ENCODE peak calls at places on chromosomes 1 and 21, in five cellular contexts. One of them, this sample, is unnamed.
A peak's percentile ranks its signal among the peaks of the same experiment; 100 is the strongest.

GRCh38 chr21:42062543-42063022 is 8.5 kb upstream of the UMODL1 start:
- DNase-seq in right cardiac atrium: peak; percentile 66
- DNase-seq in upper lobe of left lung: peak; percentile 72
- DNase-seq in uterus: no peak
- DNase-seq in MG63: no peak
- DNase-seq in this sample: no peak

GRCh38 chr1:248787430-248787829 is 31.9 kb upstream of the LYPD8 start:
- DNase-seq in MG63: no peak
- DNase-seq in right cardiac atrium: no peak
- DNase-seq in upper lobe of left lung: no peak
- DNase-seq in uterus: no peak
- DNase-seq in this sample: no peak

GRCh38 chr1:213984387-213985180 is 3.2 kb upstream of the PROX1 start:
- DNase-seq in right cardiac atrium: no peak
- DNase-seq in MG63: no peak
- DNase-seq in uterus: no peak
- DNase-seq in upper lobe of left lung: no peak
- DNase-seq in this sample: no peak

GRCh38 chr21:44454747-44455523 is at the start of gene LRRC3:
- DNase-seq in upper lobe of left lung: peak; percentile 91
- DNase-seq in right cardiac atrium: peak; percentile 95
- DNase-seq in uterus: peak; percentile 70
- DNase-seq in MG63: peak; percentile 87
- DNase-seq in this sample: peak; percentile 99

GRCh38 chr1:69077633-69078032 is 490.1 kb upstream of the LRRC7 start:
- DNase-seq in right cardiac atrium: no peak
- DNase-seq in MG63: no peak
- DNase-seq in upper lobe of left lung: no peak
- DNase-seq in uterus: no peak
- DNase-seq in this sample: no peak

GRCh38 chr1:201326710-201327109 is 43.4 kb downstream of the PKP1 start:
- DNase-seq in upper lobe of left lung: no peak
- DNase-seq in right cardiac atrium: no peak
- DNase-seq in MG63: no peak
- DNase-seq in uterus: no peak
- DNase-seq in this sample: no peak

GRCh38 chr1:225526878-225527277 is 99.0 kb upstream of the LBR start:
- DNase-seq in MG63: peak; percentile 39
- DNase-seq in right cardiac atrium: no peak
- DNase-seq in upper lobe of left lung: no peak
- DNase-seq in uterus: no peak
- DNase-seq in this sample: no peak

GRCh38 chr21:39392981-39393380 is 44.1 kb upstream of the HMGN1 start:
- DNase-seq in uterus: no peak
- DNase-seq in right cardiac atrium: no peak
- DNase-seq in upper lobe of left lung: no peak
- DNase-seq in MG63: no peak
- DNase-seq in this sample: no peak

GRCh38 chr1:201463071-201463552 is 5.9 kb downstream of the PHLDA3 start:
- DNase-seq in MG63: peak; percentile 78
- DNase-seq in upper lobe of left lung: peak; percentile 57
- DNase-seq in uterus: no peak
- DNase-seq in right cardiac atrium: no peak
- DNase-seq in this sample: peak; percentile 17

GRCh38 chr1:90784186-90784847 is 67.2 kb upstream of the BARHL2 start:
- DNase-seq in right cardiac atrium: no peak
- DNase-seq in MG63: no peak
- DNase-seq in uterus: no peak
- DNase-seq in upper lobe of left lung: no peak
- DNase-seq in this sample: no peak

GRCh38 chr21:46388206-46388880 is 64.4 kb downstream of the PCNT start:
- DNase-seq in MG63: no peak
- DNase-seq in uterus: no peak
- DNase-seq in right cardiac atrium: no peak
- DNase-seq in upper lobe of left lung: no peak
- DNase-seq in this sample: no peak

GRCh38 chr1:246117066-246117791 is 389.9 kb downstream of the SMYD3 start:
- DNase-seq in upper lobe of left lung: peak; percentile 31
- DNase-seq in MG63: peak; percentile 9
- DNase-seq in right cardiac atrium: no peak
- DNase-seq in uterus: no peak
- DNase-seq in this sample: peak; percentile 61

GRCh38 chr1:8116892-8117262 is 90.8 kb upstream of the ERRFI1 start:
- DNase-seq in uterus: peak; percentile 74
- DNase-seq in upper lobe of left lung: peak; percentile 72
- DNase-seq in right cardiac atrium: peak; percentile 86
- DNase-seq in MG63: peak; percentile 48
- DNase-seq in this sample: peak; percentile 61

GRCh38 chr1:18991585-18991984 is 35.1 kb upstream of the IFFO2 start:
- DNase-seq in upper lobe of left lung: no peak
- DNase-seq in right cardiac atrium: no peak
- DNase-seq in MG63: no peak
- DNase-seq in uterus: no peak
- DNase-seq in this sample: no peak

GRCh38 chr1:68347415-68347814 is 102.3 kb downstream of the RPE65 start:
- DNase-seq in MG63: no peak
- DNase-seq in uterus: no peak
- DNase-seq in upper lobe of left lung: peak; percentile 46
- DNase-seq in right cardiac atrium: peak; percentile 51
- DNase-seq in this sample: no peak

GRCh38 chr1:168689726-168690602 is 39.0 kb downstream of the DPT start:
- DNase-seq in right cardiac atrium: no peak
- DNase-seq in MG63: peak; percentile 70
- DNase-seq in upper lobe of left lung: peak; percentile 29
- DNase-seq in uterus: no peak
- DNase-seq in this sample: peak; percentile 66

GRCh38 chr1:207003216-207003615 is 29.3 kb downstream of the C1orf116 start:
- DNase-seq in uterus: no peak
- DNase-seq in upper lobe of left lung: no peak
- DNase-seq in MG63: no peak
- DNase-seq in right cardiac atrium: no peak
- DNase-seq in this sample: no peak

GRCh38 chr1:19038096-19038495 is 81.6 kb upstream of the IFFO2 start:
- DNase-seq in MG63: no peak
- DNase-seq in uterus: no peak
- DNase-seq in right cardiac atrium: peak; percentile 12
- DNase-seq in upper lobe of left lung: peak; percentile 72
- DNase-seq in this sample: no peak

DNA sequence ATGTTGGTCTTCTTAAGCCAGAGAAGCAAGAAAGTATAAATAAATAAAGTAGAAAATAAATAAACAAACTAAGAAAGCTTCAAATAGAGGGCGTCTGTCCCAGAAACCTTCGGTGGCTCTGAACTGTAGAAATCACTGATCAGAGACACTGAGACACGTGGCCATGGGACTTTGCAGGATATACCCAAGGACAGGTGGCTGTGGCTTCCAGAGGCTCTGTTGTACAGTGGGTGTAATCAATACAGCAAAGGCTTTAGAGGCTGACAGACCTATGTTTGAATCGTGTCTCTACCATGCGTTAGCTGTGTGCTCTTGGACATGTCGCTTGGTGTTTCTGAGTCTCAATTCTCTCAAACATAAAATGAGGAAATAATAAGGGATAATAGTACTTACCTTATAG is 41.0 kb upstream of the EPS15 start:
- DNase-seq in upper lobe of left lung: no peak
- DNase-seq in uterus: no peak
- DNase-seq in right cardiac atrium: no peak
- DNase-seq in MG63: no peak
- DNase-seq in this sample: no peak
- H3K27me3 ChIP-seq in upper lobe of left lung: no peaks in the 10 kb centered on the region
- H3K27me3 ChIP-seq in uterus: no peaks in the 10 kb centered on the region
- H3K27me3 ChIP-seq in right cardiac atrium: no peaks in the 10 kb centered on the region
- H3K27me3 ChIP-seq in MG63: no peaks in the 10 kb centered on the region
- H3K27me3 ChIP-seq in this sample: no peaks in the 10 kb centered on the region

GRCh38 chr1:203338335-203339036 is 12.4 kb downstream of the FMOD start:
- DNase-seq in right cardiac atrium: peak; percentile 74
- DNase-seq in uterus: peak; percentile 68
- DNase-seq in upper lobe of left lung: peak; percentile 79
- DNase-seq in MG63: peak; percentile 36
- DNase-seq in this sample: peak; percentile 81
- H3K27me3 ChIP-seq in right cardiac atrium: no peaks in the 10 kb centered on the region
- H3K27me3 ChIP-seq in uterus: no peaks in the 10 kb centered on the region
- H3K27me3 ChIP-seq in upper lobe of left lung: no peaks in the 10 kb centered on the region
- H3K27me3 ChIP-seq in MG63: peaks cover 17% of the 10 kb centered on the region
- H3K27me3 ChIP-seq in this sample: no peaks in the 10 kb centered on the region

DNA sequence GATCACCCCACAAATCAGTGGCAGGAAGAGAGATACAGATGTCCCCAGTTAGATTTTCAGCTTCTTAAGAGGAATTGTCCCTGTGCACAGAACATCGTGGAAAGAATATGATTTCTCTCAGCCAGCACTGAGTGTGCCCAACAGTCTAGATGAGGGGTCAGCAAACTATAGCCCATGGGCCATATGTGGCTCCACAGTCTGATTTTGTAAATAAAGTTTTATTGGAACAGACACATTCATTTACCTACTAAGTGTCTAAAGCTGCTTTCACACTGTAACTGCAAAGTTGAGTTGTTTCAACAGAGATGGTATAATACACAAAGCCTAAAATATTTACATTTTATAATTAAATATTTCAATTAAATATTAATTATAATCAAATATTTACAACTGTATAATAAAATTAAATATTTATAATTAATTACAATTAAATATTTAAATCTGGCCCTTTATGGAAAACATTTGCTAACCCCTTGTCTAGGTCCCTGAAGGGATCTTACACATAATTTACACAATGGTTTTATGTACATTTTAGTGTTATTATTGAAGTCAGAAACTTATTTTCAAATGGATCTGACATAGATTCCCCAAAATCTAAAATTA is 407.6 kb downstream of the PTPRU start:
- DNase-seq in uterus: no peak
- DNase-seq in right cardiac atrium: no peak
- DNase-seq in MG63: no peak
- DNase-seq in upper lobe of left lung: no peak
- DNase-seq in this sample: no peak
- H3K27me3 ChIP-seq in uterus: no peaks in the 10 kb centered on the region
- H3K27me3 ChIP-seq in right cardiac atrium: no peaks in the 10 kb centered on the region
- H3K27me3 ChIP-seq in MG63: no peaks in the 10 kb centered on the region
- H3K27me3 ChIP-seq in upper lobe of left lung: no peaks in the 10 kb centered on the region
- H3K27me3 ChIP-seq in this sample: peaks cover 5% of the 10 kb centered on the region

DNA sequence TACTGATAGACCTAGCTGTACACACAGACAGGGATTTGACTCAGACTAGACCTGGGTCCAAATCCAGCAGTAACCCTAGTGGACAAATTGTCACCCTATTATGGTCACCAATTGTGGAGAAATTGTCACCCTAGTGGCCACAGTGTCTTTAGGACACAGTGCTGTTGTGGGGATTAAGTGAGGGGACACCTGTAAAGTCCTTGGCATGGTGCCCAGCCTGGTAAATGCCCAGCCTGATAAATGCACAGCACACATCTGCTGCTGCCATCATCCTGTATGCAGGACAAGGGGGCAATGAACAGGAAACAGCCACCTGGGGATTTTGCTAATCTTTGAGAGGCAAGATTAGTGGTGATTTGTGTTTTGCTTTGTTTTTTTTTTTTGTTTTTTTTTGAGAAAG is 2.3 kb downstream of the TMEM61 start:
- DNase-seq in upper lobe of left lung: peak; percentile 17
- DNase-seq in uterus: peak; percentile 5
- DNase-seq in MG63: no peak
- DNase-seq in right cardiac atrium: no peak
- DNase-seq in this sample: no peak
- H3K27me3 ChIP-seq in upper lobe of left lung: no peaks in the 10 kb centered on the region
- H3K27me3 ChIP-seq in uterus: peaks cover 7% of the 10 kb centered on the region
- H3K27me3 ChIP-seq in MG63: no peaks in the 10 kb centered on the region
- H3K27me3 ChIP-seq in right cardiac atrium: no peaks in the 10 kb centered on the region
- H3K27me3 ChIP-seq in this sample: peaks cover 38% of the 10 kb centered on the region

DNA sequence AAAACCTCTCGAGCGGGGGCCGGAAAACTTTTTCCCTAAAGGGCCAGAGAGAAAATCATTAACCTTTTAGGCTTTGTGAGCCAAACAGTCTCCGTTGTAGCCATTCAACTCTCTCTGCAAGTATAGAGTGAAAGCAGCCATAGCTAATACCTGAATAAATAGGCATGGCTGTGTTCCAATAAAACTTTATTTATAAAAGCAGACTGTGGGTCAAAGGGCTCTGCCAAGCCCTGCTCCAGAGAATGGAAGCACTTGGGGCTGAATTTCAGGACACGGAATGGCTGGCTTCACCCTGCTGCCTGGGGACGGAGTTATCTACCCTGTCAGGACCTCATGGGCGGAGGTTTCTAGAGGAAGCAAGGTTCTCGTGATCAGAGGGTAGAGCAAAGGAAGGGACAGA is 92.7 kb downstream of the CASZ1 start:
- DNase-seq in upper lobe of left lung: no peak
- DNase-seq in uterus: no peak
- DNase-seq in right cardiac atrium: no peak
- DNase-seq in MG63: no peak
- DNase-seq in this sample: no peak
- H3K27me3 ChIP-seq in upper lobe of left lung: no peaks in the 10 kb centered on the region
- H3K27me3 ChIP-seq in uterus: no peaks in the 10 kb centered on the region
- H3K27me3 ChIP-seq in right cardiac atrium: no peaks in the 10 kb centered on the region
- H3K27me3 ChIP-seq in MG63: no peaks in the 10 kb centered on the region
- H3K27me3 ChIP-seq in this sample: peaks cover 21% of the 10 kb centered on the region

DNA sequence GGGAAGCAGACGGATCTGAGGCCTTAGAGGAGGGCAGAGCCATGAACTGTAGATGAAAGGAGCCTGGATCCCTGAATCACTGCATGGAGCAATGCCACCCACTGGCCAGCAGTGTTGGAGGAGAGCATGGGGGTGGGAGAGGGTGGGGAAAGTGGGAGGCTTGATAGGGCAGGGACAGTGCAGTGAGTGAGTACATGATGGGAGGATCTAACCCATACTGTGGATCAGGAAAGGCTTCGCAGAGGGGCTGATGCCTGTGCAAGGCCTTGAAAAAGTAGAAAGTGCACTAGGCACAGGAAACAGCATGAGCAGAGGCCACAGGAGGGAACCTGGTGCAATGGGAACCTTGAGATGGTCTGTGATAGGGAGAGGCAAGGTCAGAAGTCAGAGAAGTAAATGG is 391.9 kb downstream of the PTPRU start:
- DNase-seq in uterus: no peak
- DNase-seq in upper lobe of left lung: no peak
- DNase-seq in MG63: no peak
- DNase-seq in right cardiac atrium: no peak
- DNase-seq in this sample: no peak
- H3K27me3 ChIP-seq in uterus: no peaks in the 10 kb centered on the region
- H3K27me3 ChIP-seq in upper lobe of left lung: no peaks in the 10 kb centered on the region
- H3K27me3 ChIP-seq in MG63: no peaks in the 10 kb centered on the region
- H3K27me3 ChIP-seq in right cardiac atrium: no peaks in the 10 kb centered on the region
- H3K27me3 ChIP-seq in this sample: no peaks in the 10 kb centered on the region

GRCh38 chr1:65757531-65757930 is 35.2 kb upstream of the PDE4B start:
- DNase-seq in uterus: no peak
- DNase-seq in MG63: no peak
- DNase-seq in upper lobe of left lung: no peak
- DNase-seq in right cardiac atrium: no peak
- DNase-seq in this sample: no peak

GRCh38 chr1:65751961-65752360 is 40.7 kb upstream of the PDE4B start:
- DNase-seq in right cardiac atrium: no peak
- DNase-seq in uterus: no peak
- DNase-seq in MG63: no peak
- DNase-seq in upper lobe of left lung: no peak
- DNase-seq in this sample: no peak
- H3K27me3 ChIP-seq in right cardiac atrium: no peaks in the 10 kb centered on the region
- H3K27me3 ChIP-seq in uterus: no peaks in the 10 kb centered on the region
- H3K27me3 ChIP-seq in MG63: no peaks in the 10 kb centered on the region
- H3K27me3 ChIP-seq in upper lobe of left lung: no peaks in the 10 kb centered on the region
- H3K27me3 ChIP-seq in this sample: peaks cover 8% of the 10 kb centered on the region

GRCh38 chr1:26014179-26014578 is 7.4 kb upstream of the EXTL1 start:
- DNase-seq in MG63: no peak
- DNase-seq in upper lobe of left lung: no peak
- DNase-seq in uterus: no peak
- DNase-seq in right cardiac atrium: no peak
- DNase-seq in this sample: no peak
- H3K27me3 ChIP-seq in MG63: no peaks in the 10 kb centered on the region
- H3K27me3 ChIP-seq in upper lobe of left lung: no peaks in the 10 kb centered on the region
- H3K27me3 ChIP-seq in uterus: no peaks in the 10 kb centered on the region
- H3K27me3 ChIP-seq in right cardiac atrium: no peaks in the 10 kb centered on the region
- H3K27me3 ChIP-seq in this sample: no peaks in the 10 kb centered on the region